ENCODE peak calls at places on chromosomes 4 and X, in four cellular contexts. One of them, this sample, is unnamed.

GRCh38 chrX:145609951-145610511 is 207.6 kb upstream of the SLITRK2 start:
- DNase-seq in IMR-90: peak
- DNase-seq in H9: no peak
- DNase-seq in SK-N-SH: no peak
- DNase-seq in this sample: no peak

GRCh38 chrX:13283512-13283911 is 36.3 kb downstream of the ATXN3L start:
- DNase-seq in IMR-90: no peak
- DNase-seq in H9: peak
- DNase-seq in SK-N-SH: no peak
- DNase-seq in this sample: peak

GRCh38 chr4:8772499-8773123 is 99.0 kb downstream of the HMX1 start:
- DNase-seq in H9: no peak
- DNase-seq in IMR-90: no peak
- DNase-seq in SK-N-SH: no peak
- DNase-seq in this sample: no peak

GRCh38 chr4:150037251-150037856 is 40.9 kb upstream of the DCLK2 start:
- DNase-seq in SK-N-SH: no peak
- DNase-seq in IMR-90: no peak
- DNase-seq in H9: no peak
- DNase-seq in this sample: no peak

GRCh38 chr4:106522839-106523238 is 154.3 kb upstream of the GIMD1 start:
- DNase-seq in IMR-90: peak
- DNase-seq in SK-N-SH: peak
- DNase-seq in H9: no peak
- DNase-seq in this sample: peak

GRCh38 chr4:10612476-10612875 is 72.1 kb downstream of the CLNK start:
- DNase-seq in H9: no peak
- DNase-seq in SK-N-SH: no peak
- DNase-seq in IMR-90: no peak
- DNase-seq in this sample: no peak

GRCh38 chr4:113823291-113823659 is 61.7 kb upstream of the CAMK2D start:
- DNase-seq in SK-N-SH: no peak
- DNase-seq in H9: no peak
- DNase-seq in IMR-90: peak
- DNase-seq in this sample: no peak

GRCh38 chr4:150315175-150315574 is 236.9 kb downstream of the DCLK2 start:
- DNase-seq in H9: no peak
- DNase-seq in SK-N-SH: no peak
- DNase-seq in IMR-90: no peak
- DNase-seq in this sample: no peak

GRCh38 chr4:110631582-110632505 is 9.0 kb upstream of the PITX2 start:
- DNase-seq in IMR-90: peak
- DNase-seq in SK-N-SH: peak
- DNase-seq in H9: peak
- DNase-seq in this sample: peak

GRCh38 chr4:178351185-178351584 is 908.9 kb upstream of the AGA start:
- DNase-seq in SK-N-SH: no peak
- DNase-seq in IMR-90: no peak
- DNase-seq in H9: no peak
- DNase-seq in this sample: no peak

GRCh38 chrX:50200907-50201306 is at the start of gene AKAP4:
- DNase-seq in IMR-90: no peak
- DNase-seq in H9: no peak
- DNase-seq in SK-N-SH: no peak
- DNase-seq in this sample: no peak

GRCh38 chr4:153127773-153128494 is 76.3 kb upstream of the TRIM2 start:
- DNase-seq in IMR-90: peak
- DNase-seq in H9: peak
- DNase-seq in SK-N-SH: peak
- DNase-seq in this sample: peak

GRCh38 chr4:153137168-153137567 is 67.1 kb upstream of the TRIM2 start:
- DNase-seq in H9: no peak
- DNase-seq in IMR-90: peak
- DNase-seq in SK-N-SH: no peak
- DNase-seq in this sample: no peak

GRCh38 chr4:153126137-153126536 is 78.1 kb upstream of the TRIM2 start:
- DNase-seq in SK-N-SH: no peak
- DNase-seq in H9: no peak
- DNase-seq in IMR-90: peak
- DNase-seq in this sample: no peak

GRCh38 chr4:153131478-153132069 is 72.7 kb upstream of the TRIM2 start:
- DNase-seq in H9: no peak
- DNase-seq in SK-N-SH: no peak
- DNase-seq in IMR-90: no peak
- DNase-seq in this sample: no peak
- H2AFZ ChIP-seq in H9: no peak
- H2AFZ ChIP-seq in SK-N-SH: no peak
- H2AFZ ChIP-seq in IMR-90: no peak
- H2AFZ ChIP-seq in this sample: peak

DNA sequence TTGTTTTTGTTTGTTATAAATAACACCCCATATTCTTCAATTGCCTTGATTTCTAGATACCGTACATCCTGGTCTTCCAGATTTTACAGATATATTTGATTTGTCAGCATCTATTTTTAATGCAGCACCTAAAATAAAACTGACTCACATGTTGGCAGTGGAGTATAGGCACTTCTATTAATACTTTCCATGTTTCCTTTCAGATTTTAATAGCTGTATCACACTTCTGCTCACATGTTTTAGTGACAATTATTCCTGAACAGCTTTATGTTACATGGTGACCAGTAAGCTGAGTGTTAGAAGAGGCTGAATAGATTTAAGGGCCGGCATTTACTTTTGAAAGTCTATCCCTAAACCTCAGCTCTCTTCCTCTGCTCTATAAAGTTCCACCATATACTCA is 46.1 kb downstream of the C4orf46 start:
- DNase-seq in SK-N-SH: no peak
- DNase-seq in H9: no peak
- DNase-seq in IMR-90: no peak
- DNase-seq in this sample: no peak
- H2AFZ ChIP-seq in SK-N-SH: no peak
- H2AFZ ChIP-seq in H9: no peak
- H2AFZ ChIP-seq in IMR-90: no peak
- H2AFZ ChIP-seq in this sample: peak

GRCh38 chrX:1295550-1295949 is 26.9 kb downstream of the CSF2RA start:
- DNase-seq in SK-N-SH: no peak
- DNase-seq in H9: no peak
- DNase-seq in IMR-90: no peak
- DNase-seq in this sample: no peak

GRCh38 chrX:1289535-1289934 is 20.9 kb downstream of the CSF2RA start:
- DNase-seq in IMR-90: no peak
- DNase-seq in SK-N-SH: no peak
- DNase-seq in H9: no peak
- DNase-seq in this sample: no peak

GRCh38 chrX:1294301-1295067 is 25.9 kb downstream of the CSF2RA start:
- DNase-seq in SK-N-SH: no peak
- DNase-seq in IMR-90: no peak
- DNase-seq in H9: no peak
- DNase-seq in this sample: no peak

GRCh38 chrX:1292581-1293310 is 24.1 kb downstream of the CSF2RA start:
- DNase-seq in SK-N-SH: no peak
- DNase-seq in IMR-90: no peak
- DNase-seq in H9: no peak
- DNase-seq in this sample: no peak

DNA sequence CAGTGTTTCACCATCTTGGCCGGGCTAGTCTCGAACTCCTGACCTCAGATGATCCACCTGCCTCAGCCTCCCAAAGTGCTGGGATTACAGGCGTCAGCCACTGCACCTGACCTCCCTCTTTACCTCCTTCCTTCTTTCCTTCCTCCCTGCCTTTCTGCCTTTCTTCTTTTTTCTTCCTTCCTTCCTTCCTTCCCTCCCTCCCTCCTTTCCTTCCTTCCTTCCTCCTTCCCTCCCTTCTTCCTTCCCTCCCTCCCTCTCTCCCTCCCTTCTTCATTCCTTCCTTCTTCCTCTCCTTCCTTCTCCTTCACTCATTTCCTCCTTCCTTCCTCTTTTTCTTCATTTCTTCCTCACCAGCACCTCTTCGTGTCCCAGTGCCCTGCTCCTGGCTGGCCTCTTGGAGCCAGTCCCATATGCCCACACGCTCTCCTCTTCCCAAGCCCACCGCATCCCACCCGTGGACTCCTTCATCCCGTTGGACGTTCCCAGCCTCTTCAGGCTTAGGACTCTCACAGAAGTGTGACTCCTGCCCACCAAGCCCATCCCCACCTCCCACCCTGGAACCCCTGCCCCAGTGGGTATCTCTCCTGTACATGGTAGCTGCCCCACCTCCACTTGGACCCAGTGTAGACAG is 22.6 kb downstream of the CSF2RA start:
- DNase-seq in H9: no peak
- DNase-seq in SK-N-SH: no peak
- DNase-seq in IMR-90: no peak
- DNase-seq in this sample: no peak
- H2AFZ ChIP-seq in H9: no peak
- H2AFZ ChIP-seq in SK-N-SH: no peak
- H2AFZ ChIP-seq in IMR-90: no peak
- H2AFZ ChIP-seq in this sample: no peak

GRCh38 chrX:47629419-47630210 is at the start of gene CFP:
- DNase-seq in IMR-90: no peak
- DNase-seq in SK-N-SH: no peak
- DNase-seq in H9: no peak
- DNase-seq in this sample: no peak
- H2AFZ ChIP-seq in IMR-90: no peak
- H2AFZ ChIP-seq in SK-N-SH: no peak
- H2AFZ ChIP-seq in H9: no peak
- H2AFZ ChIP-seq in this sample: no peak

DNA sequence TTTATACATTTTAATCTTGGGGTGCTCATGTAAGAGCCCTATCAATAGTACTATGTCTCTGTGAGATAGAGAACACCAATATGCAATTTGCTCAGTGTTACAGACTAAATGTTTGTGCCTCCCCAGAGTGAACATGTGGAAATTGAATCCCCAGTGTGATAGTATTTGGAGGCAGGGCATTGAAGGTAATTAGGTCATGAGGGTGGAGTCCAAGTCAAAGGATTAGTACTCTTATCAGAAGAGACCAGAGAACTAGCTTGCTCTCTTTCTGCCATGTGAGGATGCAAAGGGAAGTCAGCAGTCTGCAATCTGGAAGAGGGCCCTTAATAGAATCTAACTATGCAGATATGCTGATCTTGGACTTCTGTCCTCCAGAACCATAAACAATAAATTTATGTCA is 1317.0 kb downstream of the STIM2 start:
- DNase-seq in H9: no peak
- DNase-seq in IMR-90: no peak
- DNase-seq in SK-N-SH: no peak
- DNase-seq in this sample: no peak
- H2AFZ ChIP-seq in H9: no peak
- H2AFZ ChIP-seq in IMR-90: no peak
- H2AFZ ChIP-seq in SK-N-SH: no peak
- H2AFZ ChIP-seq in this sample: no peak

GRCh38 chrX:131548994-131549393 is 5.1 kb downstream of the OR13H1 start:
- DNase-seq in IMR-90: no peak
- DNase-seq in SK-N-SH: no peak
- DNase-seq in H9: no peak
- DNase-seq in this sample: no peak
- H2AFZ ChIP-seq in IMR-90: no peak
- H2AFZ ChIP-seq in SK-N-SH: no peak
- H2AFZ ChIP-seq in H9: no peak
- H2AFZ ChIP-seq in this sample: no peak